ENCODE peak calls at places on chromosomes 1 and 21, in eight cellular contexts. One of them, this sample, is unnamed.

GRCh38 chr21:28823464-28823863 is 169.2 kb downstream of the LTN1 start:
- DNase-seq in T-helper 17 cell: no peak
- DNase-seq in germinal center: no peak
- DNase-seq in IMR-90: no peak
- DNase-seq in mesenchymal stem cell: no peak
- DNase-seq in choroid plexus epithelial cell: no peak
- DNase-seq in H7: no peak
- DNase-seq in iPS DF 6.9: no peak
- DNase-seq in this sample: no peak

GRCh38 chr1:66182551-66183178 is 351.3 kb upstream of the SGIP1 start:
- DNase-seq in T-helper 17 cell: peak
- DNase-seq in germinal center: no peak
- DNase-seq in IMR-90: peak
- DNase-seq in mesenchymal stem cell: no peak
- DNase-seq in choroid plexus epithelial cell: peak
- DNase-seq in H7: no peak
- DNase-seq in iPS DF 6.9: no peak
- DNase-seq in this sample: no peak

GRCh38 chr1:167722152-167722869 is 529 bp downstream of the MPZL1 start:
- DNase-seq in T-helper 17 cell: no peak
- DNase-seq in germinal center: peak
- DNase-seq in IMR-90: peak
- DNase-seq in mesenchymal stem cell: peak
- DNase-seq in choroid plexus epithelial cell: peak
- DNase-seq in H7: peak
- DNase-seq in iPS DF 6.9: no peak
- DNase-seq in this sample: no peak

GRCh38 chr21:44547656-44548331 is 3.5 kb downstream of the KRTAP10-2 start:
- DNase-seq in T-helper 17 cell: no peak
- DNase-seq in germinal center: no peak
- DNase-seq in IMR-90: no peak
- DNase-seq in mesenchymal stem cell: no peak
- DNase-seq in choroid plexus epithelial cell: no peak
- DNase-seq in H7: peak
- DNase-seq in iPS DF 6.9: no peak
- DNase-seq in this sample: no peak

GRCh38 chr1:201551877-201552731 is 13.2 kb downstream of the NAV1 start:
- DNase-seq in T-helper 17 cell: no peak
- DNase-seq in germinal center: no peak
- DNase-seq in IMR-90: peak
- DNase-seq in mesenchymal stem cell: peak
- DNase-seq in choroid plexus epithelial cell: no peak
- DNase-seq in H7: peak
- DNase-seq in iPS DF 6.9: no peak
- DNase-seq in this sample: no peak

GRCh38 chr1:180053594-180054567 is 99.3 kb downstream of the CEP350 start:
- DNase-seq in T-helper 17 cell: no peak
- DNase-seq in germinal center: no peak
- DNase-seq in IMR-90: peak
- DNase-seq in mesenchymal stem cell: peak
- DNase-seq in choroid plexus epithelial cell: peak
- DNase-seq in H7: no peak
- DNase-seq in iPS DF 6.9: no peak
- DNase-seq in this sample: no peak

GRCh38 chr1:229365574-229365973 is 22.7 kb upstream of the CCSAP start:
- DNase-seq in T-helper 17 cell: no peak
- DNase-seq in germinal center: no peak
- DNase-seq in IMR-90: no peak
- DNase-seq in mesenchymal stem cell: no peak
- DNase-seq in choroid plexus epithelial cell: no peak
- DNase-seq in H7: no peak
- DNase-seq in iPS DF 6.9: no peak
- DNase-seq in this sample: no peak

GRCh38 chr1:59136541-59137335 is 160.2 kb upstream of the FGGY start:
- DNase-seq in T-helper 17 cell: no peak
- DNase-seq in germinal center: no peak
- DNase-seq in IMR-90: no peak
- DNase-seq in mesenchymal stem cell: no peak
- DNase-seq in choroid plexus epithelial cell: no peak
- DNase-seq in H7: no peak
- DNase-seq in iPS DF 6.9: no peak
- DNase-seq in this sample: no peak

GRCh38 chr1:45493116-45493697 is 2.2 kb upstream of the TESK2 start:
- DNase-seq in T-helper 17 cell: no peak
- DNase-seq in germinal center: peak
- DNase-seq in IMR-90: peak
- DNase-seq in mesenchymal stem cell: peak
- DNase-seq in choroid plexus epithelial cell: peak
- DNase-seq in H7: peak
- DNase-seq in iPS DF 6.9: no peak
- DNase-seq in this sample: no peak

GRCh38 chr1:83090195-83090594 is 908.7 kb downstream of the TTLL7 start:
- DNase-seq in T-helper 17 cell: no peak
- DNase-seq in germinal center: no peak
- DNase-seq in IMR-90: no peak
- DNase-seq in mesenchymal stem cell: no peak
- DNase-seq in choroid plexus epithelial cell: peak
- DNase-seq in H7: no peak
- DNase-seq in iPS DF 6.9: no peak
- DNase-seq in this sample: no peak

GRCh38 chr1:184753608-184754478 is 815 bp downstream of the EDEM3 start:
- DNase-seq in T-helper 17 cell: peak
- DNase-seq in germinal center: peak
- DNase-seq in IMR-90: peak
- DNase-seq in mesenchymal stem cell: peak
- DNase-seq in choroid plexus epithelial cell: peak
- DNase-seq in H7: no peak
- DNase-seq in iPS DF 6.9: no peak
- DNase-seq in this sample: peak